ENCODE peak calls at places on chromosomes 12 and 14, in four cellular contexts. L is fibroblast of mammary gland; T is activated CD4-positive, CD25-positive, alpha-beta regulatory T cell treated with anti-CD3 and anti-CD28 coated beads, Interleukin-2, amount 50 U/mL, for 16 hours; Y is HTR-8/SVneo. H is an unnamed sample.

GRCh38 chr12:6688543-6688999 is 604 bp downstream of the ZNF384 start:
- DNase-seq in L (no peak), T (peak; percentile 2), Y (peak; percentile 98), H (no peak)

GRCh38 chr12:18583655-18584054 is 154.2 kb downstream of the PLCZ1 start:
- DNase-seq in L (peak; percentile 4), T (no peak), Y (no peak), H (no peak)

GRCh38 chr14:100828448-100828834 is 2.5 kb downstream of the MEG3 start:
- DNase-seq in L (no peak), T (no peak), Y (no peak), H (peak; percentile 64)

GRCh38 chr12:101592448-101592847 is 2.3 kb upstream of the MYBPC1 start:
- DNase-seq in L (no peak), T (no peak), Y (no peak), H (no peak)

GRCh38 chr12:124782132-124782531 is 81.5 kb downstream of the SCARB1 start:
- DNase-seq in L (no peak), T (no peak), Y (no peak), H (no peak)

GRCh38 chr12:87155616-87156015 is 873.6 kb downstream of the C12orf50 start:
- DNase-seq in L (peak; percentile 84), T (no peak), Y (no peak), H (no peak)

GRCh38 chr12:73225371-73225937 is 953.3 kb downstream of the TRHDE start:
- DNase-seq in L (no peak), T (no peak), Y (no peak), H (no peak)

GRCh38 chr12:63228853-63229252 is 77.9 kb upstream of the AVPR1A start:
- DNase-seq in L (no peak), T (no peak), Y (no peak), H (no peak)

GRCh38 chr14:77707355-77707723 is 484 bp downstream of the ALKBH1 start:
- DNase-seq in L (peak; percentile 60), T (no peak), Y (peak; percentile 32), H (peak; percentile 52)

GRCh38 chr12:55017421-55017820 is 2.4 kb upstream of the NEUROD4 start:
- DNase-seq in L (no peak), T (no peak), Y (no peak), H (no peak)

GRCh38 chr12:128823216-128823915 is 392 bp downstream of the SLC15A4 start:
- DNase-seq in L (no peak), T (no peak), Y (no peak), H (no peak)

GRCh38 chr14:75469606-75470237 is 41.9 kb downstream of the JDP2 start:
- DNase-seq in L (no peak), T (no peak), Y (no peak), H (no peak)

GRCh38 chr12:100128509-100128908 is 14.2 kb downstream of the BLTP3B start:
- DNase-seq in L (peak; percentile 72), T (no peak), Y (peak; percentile 23), H (no peak)

GRCh38 chr14:92487513-92488133 is 26.0 kb upstream of the RIN3 start:
- DNase-seq in L (no peak), T (no peak), Y (no peak), H (no peak)

GRCh38 chr12:106327256-106327852 is 24.8 kb downstream of the TCP11L2 start:
- DNase-seq in L (no peak), T (no peak), Y (no peak), H (no peak)

GRCh38 chr14:104248203-104249055 is 110.0 kb downstream of the KIF26A start:
- DNase-seq in L (no peak), T (no peak), Y (no peak), H (no peak)

GRCh38 chr12:89730060-89730459 is 21.4 kb upstream of the ATP2B1 start:
- DNase-seq in L (no peak), T (no peak), Y (no peak), H (no peak)

GRCh38 chr12:47307680-47308399 is 228.1 kb upstream of the AMIGO2 start:
- DNase-seq in L (peak; percentile 66), T (peak; percentile 28), Y (peak; percentile 55), H (peak; percentile 27)

GRCh38 chr12:88371416-88372183 is 208.7 kb downstream of the KITLG start:
- DNase-seq in L (peak; percentile 92), T (no peak), Y (no peak), H (no peak)

GRCh38 chr14:92890830-92891598 is 31.9 kb upstream of the CHGA start:
- DNase-seq in L (no peak), T (no peak), Y (no peak), H (no peak)

GRCh38 chr12:56581418-56582145 is 48.5 kb downstream of the BAZ2A start:
- DNase-seq in L (peak; percentile 36), T (no peak), Y (no peak), H (no peak)

GRCh38 chr14:61839452-61839851 is 77.2 kb downstream of the SNAPC1 start:
- DNase-seq in L (peak; percentile 93), T (no peak), Y (no peak), H (no peak)

GRCh38 chr12:47245623-47246022 is 165.9 kb upstream of the AMIGO2 start:
- DNase-seq in L (no peak), T (no peak), Y (no peak), H (no peak)

H was measured in amniotic stem cell.